ENCODE peak calls at places on chromosomes 3 and 15, in nine cellular contexts. D is effector CD4-positive, alpha-beta T cell; S is NCI-H345; E is SW 1271; L is hypothalamus; F is dorsolateral prefrontal cortex; I is GM13976; A is psoas muscle; H is stimulated activated CD4-positive, alpha-beta T cell treated with anti-CD3 and anti-CD28 coated beads, Interleukin-1b, Interleukin-23, amount 100 ng/mL, for 4 hours. G is an unnamed sample.

GRCh38 chr3:107208100-107208499 is 169.1 kb upstream of the CCDC54 start:
- DNase-seq in D (no peak), S (no peak), E (peak), L (no peak), F (no peak), I (no peak), A (no peak), H (no peak), G (peak)

GRCh38 chr3:69385723-69386483 is at the start of gene FRMD4B:
- DNase-seq in D (no peak), S (peak), E (no peak), L (peak), F (peak), I (peak), A (peak), H (no peak), G (no peak)

GRCh38 chr15:65342493-65342892 is 35.3 kb downstream of the IGDCC3 start:
- DNase-seq in D (no peak), S (no peak), E (no peak), L (no peak), F (peak), I (no peak), A (peak), H (no peak), G (no peak)

GRCh38 chr15:75720787-75721461 is 8.3 kb upstream of the CSPG4 start:
- DNase-seq in D (no peak), S (peak), E (peak), L (no peak), F (no peak), I (peak), A (peak), H (no peak), G (peak)

GRCh38 chr3:4948395-4948794 is 30.8 kb upstream of the BHLHE40 start:
- DNase-seq in D (no peak), S (no peak), E (no peak), L (no peak), F (no peak), I (no peak), A (no peak), H (no peak), G (no peak)

GRCh38 chr3:46979958-46980497 is 562 bp downstream of the NBEAL2 start:
- DNase-seq in D (no peak), S (peak), E (no peak), L (no peak), F (no peak), I (peak), A (peak), H (no peak), G (no peak)

GRCh38 chr15:31373970-31374369 is 47.3 kb downstream of the KLF13 start:
- DNase-seq in D (no peak), S (no peak), E (no peak), L (no peak), F (no peak), I (no peak), A (peak), H (no peak), G (no peak)

GRCh38 chr3:24472358-24472757 is 22.3 kb downstream of the THRB start:
- DNase-seq in D (no peak), S (no peak), E (no peak), L (no peak), F (no peak), I (no peak), A (no peak), H (no peak), G (no peak)

GRCh38 chr15:59344311-59344710 is 28.4 kb downstream of the MYO1E start:
- DNase-seq in D (no peak), S (no peak), E (no peak), L (no peak), F (no peak), I (no peak), A (no peak), H (no peak), G (no peak)

GRCh38 chr3:128496602-128497304 is 3.8 kb upstream of the GATA2 start:
- DNase-seq in D (no peak), S (no peak), E (no peak), L (no peak), F (no peak), I (no peak), A (no peak), H (no peak), G (no peak)

GRCh38 chr3:129122697-129123055 is 1.1 kb upstream of the RAB43 start:
- DNase-seq in D (no peak), S (no peak), E (no peak), L (no peak), F (no peak), I (no peak), A (no peak), H (no peak), G (no peak)

GRCh38 chr3:181839915-181840295 is 128.2 kb downstream of the SOX2 start:
- DNase-seq in D (no peak), S (no peak), E (no peak), L (no peak), F (no peak), I (no peak), A (no peak), H (no peak), G (peak)

GRCh38 chr3:61381745-61382392 is 130.6 kb upstream of the FHIT start:
- DNase-seq in D (no peak), S (peak), E (peak), L (no peak), F (no peak), I (peak), A (no peak), H (no peak), G (no peak)

GRCh38 chr3:21960033-21960432 is 209.0 kb upstream of the ZNF385D start:
- DNase-seq in D (no peak), S (no peak), E (no peak), L (no peak), F (no peak), I (no peak), A (no peak), H (no peak), G (no peak)

GRCh38 chr3:52507359-52507758 is 12.2 kb downstream of the STAB1 start:
- DNase-seq in D (no peak), S (no peak), E (no peak), L (no peak), F (no peak), I (no peak), A (no peak), H (no peak), G (peak)

GRCh38 chr3:192566706-192567290 is 160.5 kb downstream of the FGF12 start:
- DNase-seq in D (peak), S (peak), E (peak), L (no peak), F (peak), I (peak), A (peak), H (peak), G (peak)

GRCh38 chr3:37627951-37628620 is 233.6 kb upstream of the CTDSPL start:
- DNase-seq in D (no peak), S (no peak), E (no peak), L (no peak), F (no peak), I (no peak), A (no peak), H (no peak), G (no peak)

GRCh38 chr3:27431116-27431515 is 53.1 kb downstream of the SLC4A7 start:
- DNase-seq in D (no peak), S (no peak), E (peak), L (no peak), F (no peak), I (no peak), A (no peak), H (no peak), G (peak)

GRCh38 chr3:27253391-27253790 is 115.8 kb downstream of the NEK10 start:
- DNase-seq in D (no peak), S (no peak), E (no peak), L (no peak), F (no peak), I (no peak), A (no peak), H (no peak), G (peak)

GRCh38 chr3:197522881-197523342 is 32.9 kb downstream of the BDH1 start:
- DNase-seq in D (no peak), S (no peak), E (no peak), L (no peak), F (no peak), I (no peak), A (no peak), H (no peak), G (no peak)

GRCh38 chr3:125212509-125213372 is at the start of gene SLC12A8:
- DNase-seq in D (no peak), S (no peak), E (no peak), L (no peak), F (no peak), I (peak), A (no peak), H (peak), G (no peak)

GRCh38 chr3:193809106-193809505 is 216.1 kb downstream of the OPA1 start:
- DNase-seq in D (no peak), S (no peak), E (no peak), L (no peak), F (no peak), I (no peak), A (no peak), H (no peak), G (no peak)

GRCh38 chr15:41493205-41493901 is at the start of gene ITPKA:
- DNase-seq in D (peak), S (peak), E (peak), L (peak), F (no peak), I (peak), A (peak), H (peak), G (peak)

GRCh38 chr15:53978248-53978906 is at the start of gene UNC13C:
- DNase-seq in D (no peak), S (peak), E (no peak), L (no peak), F (peak), I (no peak), A (peak), H (no peak), G (no peak)

GRCh38 chr3:31230425-31230824 is 302.3 kb upstream of the STT3B start:
- DNase-seq in D (no peak), S (no peak), E (no peak), L (no peak), F (no peak), I (peak), A (no peak), H (no peak), G (no peak)

GRCh38 chr3:5739299-5739935 is 551.9 kb downstream of the EDEM1 start:
- DNase-seq in D (no peak), S (no peak), E (no peak), L (no peak), F (no peak), I (no peak), A (no peak), H (no peak), G (no peak)

GRCh38 chr15:22844421-22845288 is 6.2 kb downstream of the NIPA2 start:
- DNase-seq in D (no peak), S (no peak), E (no peak), L (no peak), F (no peak), I (no peak), A (no peak), H (no peak), G (no peak)

G was measured in SJSA1.